ENCODE peak calls at places on chromosomes 16 and 17, in nine cellular contexts. One of them, this sample, is unnamed.

GRCh38 chr17:80743181-80743771 is 198.6 kb downstream of the RPTOR start:
- DNase-seq in Caki2: no peak
- DNase-seq in SK-MEL-5: no peak
- DNase-seq in CD4-positive, CD25-positive, alpha-beta regulatory T cell: peak; percentile 37
- DNase-seq in mucosa of descending colon: no peak
- DNase-seq in AG04450: no peak
- DNase-seq in right cardiac atrium: no peak
- DNase-seq in astrocyte of the hippocampus: no peak
- DNase-seq in activated T-cell treated with anti-CD3 and anti-CD28 coated beads for 24 hours: no peak
- DNase-seq in this sample: no peak

GRCh38 chr16:46949216-46949892 is 24.1 kb downstream of the DNAJA2 start:
- DNase-seq in SK-MEL-5: no peak
- DNase-seq in AG04450: no peak
- DNase-seq in astrocyte of the hippocampus: no peak
- DNase-seq in Caki2: no peak
- DNase-seq in CD4-positive, CD25-positive, alpha-beta regulatory T cell: no peak
- DNase-seq in mucosa of descending colon: no peak
- DNase-seq in right cardiac atrium: no peak
- DNase-seq in activated T-cell treated with anti-CD3 and anti-CD28 coated beads for 24 hours: no peak
- DNase-seq in this sample: no peak

GRCh38 chr17:57810740-57811632 is 38.9 kb downstream of the MRPS23 start:
- DNase-seq in astrocyte of the hippocampus: peak; percentile 80
- DNase-seq in mucosa of descending colon: peak; percentile 26
- DNase-seq in CD4-positive, CD25-positive, alpha-beta regulatory T cell: no peak
- DNase-seq in SK-MEL-5: no peak
- DNase-seq in Caki2: no peak
- DNase-seq in activated T-cell treated with anti-CD3 and anti-CD28 coated beads for 24 hours: no peak
- DNase-seq in right cardiac atrium: peak; percentile 78
- DNase-seq in AG04450: no peak
- DNase-seq in this sample: no peak

GRCh38 chr17:59963738-59964454 is 644 bp downstream of the RNFT1 start:
- DNase-seq in AG04450: peak; percentile 3
- DNase-seq in right cardiac atrium: no peak
- DNase-seq in Caki2: no peak
- DNase-seq in mucosa of descending colon: peak; percentile 61
- DNase-seq in CD4-positive, CD25-positive, alpha-beta regulatory T cell: no peak
- DNase-seq in activated T-cell treated with anti-CD3 and anti-CD28 coated beads for 24 hours: peak; percentile 44
- DNase-seq in astrocyte of the hippocampus: peak; percentile 75
- DNase-seq in SK-MEL-5: peak; percentile 71
- DNase-seq in this sample: peak; percentile 27

GRCh38 chr17:39150795-39151679 is at the start of gene PLXDC1:
- DNase-seq in mucosa of descending colon: peak; percentile 36
- DNase-seq in SK-MEL-5: no peak
- DNase-seq in CD4-positive, CD25-positive, alpha-beta regulatory T cell: peak; percentile 25
- DNase-seq in right cardiac atrium: peak; percentile 70
- DNase-seq in AG04450: no peak
- DNase-seq in Caki2: no peak
- DNase-seq in astrocyte of the hippocampus: no peak
- DNase-seq in activated T-cell treated with anti-CD3 and anti-CD28 coated beads for 24 hours: no peak
- DNase-seq in this sample: no peak

GRCh38 chr17:40483679-40484078 is 17.7 kb downstream of the TNS4 start:
- DNase-seq in right cardiac atrium: no peak
- DNase-seq in Caki2: no peak
- DNase-seq in activated T-cell treated with anti-CD3 and anti-CD28 coated beads for 24 hours: no peak
- DNase-seq in SK-MEL-5: no peak
- DNase-seq in CD4-positive, CD25-positive, alpha-beta regulatory T cell: no peak
- DNase-seq in mucosa of descending colon: no peak
- DNase-seq in astrocyte of the hippocampus: no peak
- DNase-seq in AG04450: no peak
- DNase-seq in this sample: no peak

GRCh38 chr16:4511441-4512082 is 27.0 kb downstream of the CDIP1 start:
- DNase-seq in SK-MEL-5: peak; percentile 70
- DNase-seq in CD4-positive, CD25-positive, alpha-beta regulatory T cell: no peak
- DNase-seq in right cardiac atrium: peak; percentile 77
- DNase-seq in mucosa of descending colon: peak; percentile 74
- DNase-seq in Caki2: peak; percentile 54
- DNase-seq in astrocyte of the hippocampus: peak; percentile 67
- DNase-seq in AG04450: no peak
- DNase-seq in activated T-cell treated with anti-CD3 and anti-CD28 coated beads for 24 hours: no peak
- DNase-seq in this sample: no peak

GRCh38 chr16:16075463-16076399 is 126.3 kb downstream of the ABCC1 start:
- DNase-seq in right cardiac atrium: no peak
- DNase-seq in CD4-positive, CD25-positive, alpha-beta regulatory T cell: no peak
- DNase-seq in activated T-cell treated with anti-CD3 and anti-CD28 coated beads for 24 hours: no peak
- DNase-seq in mucosa of descending colon: no peak
- DNase-seq in AG04450: no peak
- DNase-seq in SK-MEL-5: no peak
- DNase-seq in astrocyte of the hippocampus: peak; percentile 32
- DNase-seq in Caki2: no peak
- DNase-seq in this sample: no peak

GRCh38 chr17:78618264-78619066 is 41.3 kb upstream of the DNAH17 start:
- DNase-seq in CD4-positive, CD25-positive, alpha-beta regulatory T cell: no peak
- DNase-seq in AG04450: no peak
- DNase-seq in astrocyte of the hippocampus: no peak
- DNase-seq in Caki2: no peak
- DNase-seq in right cardiac atrium: peak; percentile 73
- DNase-seq in mucosa of descending colon: no peak
- DNase-seq in activated T-cell treated with anti-CD3 and anti-CD28 coated beads for 24 hours: no peak
- DNase-seq in SK-MEL-5: no peak
- DNase-seq in this sample: no peak

GRCh38 chr16:1180772-1181714 is 28.1 kb downstream of the CACNA1H start:
- DNase-seq in activated T-cell treated with anti-CD3 and anti-CD28 coated beads for 24 hours: no peak
- DNase-seq in CD4-positive, CD25-positive, alpha-beta regulatory T cell: no peak
- DNase-seq in mucosa of descending colon: no peak
- DNase-seq in Caki2: peak; percentile 49
- DNase-seq in astrocyte of the hippocampus: no peak
- DNase-seq in AG04450: no peak
- DNase-seq in right cardiac atrium: peak; percentile 85
- DNase-seq in SK-MEL-5: no peak
- DNase-seq in this sample: no peak

This sample was measured in skeletal muscle cell.